ENCODE peak calls at places on chromosomes 3 and 15, in five cellular contexts. C is cardiac muscle cell, O is sciatic nerve, N is astrocyte of the spinal cord, Z is brain pericyte. V is an unnamed sample.

GRCh38 chr3:124149774-124150173 is 157.8 kb upstream of the ROPN1 start:
- DNase-seq in C (no peak), O (no peak), N (no peak), Z (no peak), V (no peak)

GRCh38 chr15:68500363-68501317 is 68.7 kb upstream of the ITGA11 start:
- DNase-seq in C (no peak), O (no peak), N (no peak), Z (no peak), V (no peak)

GRCh38 chr15:35673093-35673573 is 127.2 kb upstream of the DPH6 start:
- DNase-seq in C (no peak), O (no peak), N (no peak), Z (no peak), V (no peak)

GRCh38 chr3:10770547-10770946 is 45.5 kb upstream of the SLC6A11 start:
- DNase-seq in C (no peak), O (no peak), N (no peak), Z (no peak), V (no peak)

GRCh38 chr3:41112466-41112865 is 86.8 kb upstream of the CTNNB1 start:
- DNase-seq in C (no peak), O (no peak), N (no peak), Z (no peak), V (no peak)

GRCh38 chr3:33942483-33943150 is 144.2 kb downstream of the PDCD6IP start:
- DNase-seq in C (no peak), O (no peak), N (no peak), Z (no peak), V (no peak)

GRCh38 chr3:177777699-177778098 is 580.4 kb upstream of the TBL1XR1 start:
- DNase-seq in C (peak), O (peak), N (peak), Z (no peak), V (peak)

GRCh38 chr15:66254364-66255292 is 1.1 kb upstream of the MEGF11 start:
- DNase-seq in C (no peak), O (no peak), N (no peak), Z (no peak), V (no peak)

GRCh38 chr3:45841380-45841700 is 579 bp downstream of the LZTFL1 start:
- DNase-seq in C (peak), O (no peak), N (peak), Z (no peak), V (no peak)

V was measured in COLO829.